ENCODE peak calls at places on chromosomes 4 and X, in eight cellular contexts. T is transverse colon, R is GM12878, K is K562, Z is GM12892, Y is GM12891, E is sigmoid colon, W is GM23338. C is an unnamed sample.

GRCh38 chr4:104465201-104465600 is 29.5 kb downstream of the CXXC4 start:
- DNase-seq in T (no peak), R (no peak), K (no peak), Z (no peak), Y (no peak), E (no peak), W (no peak), C (no peak)

GRCh38 chr4:48017108-48017527 is 546 bp downstream of the NIPAL1 start:
- DNase-seq in T (peak; percentile 80), R (no peak), K (peak; percentile 57), Z (peak; percentile 27), Y (peak; percentile 13), E (peak; percentile 64), W (peak; percentile 73), C (peak; percentile 69)

GRCh38 chr4:109186458-109186945 is 116.0 kb downstream of the COL25A1 start:
- DNase-seq in T (no peak), R (no peak), K (no peak), Z (no peak), Y (no peak), E (no peak), W (no peak), C (no peak)

GRCh38 chr4:8575457-8575856 is 4.7 kb upstream of the GPR78 start:
- DNase-seq in T (no peak), R (no peak), K (no peak), Z (no peak), Y (no peak), E (peak; percentile 35), W (no peak), C (no peak)

GRCh38 chr4:110061101-110061500 is 137.3 kb downstream of the ELOVL6 start:
- DNase-seq in T (no peak), R (no peak), K (no peak), Z (no peak), Y (no peak), E (no peak), W (no peak), C (no peak)

GRCh38 chr4:55123791-55124190 is 1.6 kb downstream of the KDR start:
- DNase-seq in T (no peak), R (no peak), K (no peak), Z (no peak), Y (no peak), E (no peak), W (no peak), C (no peak)

GRCh38 chrX:19046343-19047215 is 62.7 kb upstream of the PHKA2 start:
- DNase-seq in T (no peak), R (no peak), K (no peak), Z (no peak), Y (no peak), E (no peak), W (no peak), C (no peak)

GRCh38 chrX:40132751-40133150 is 35.0 kb upstream of the BCOR start:
- DNase-seq in T (peak; percentile 60), R (no peak), K (peak; percentile 78), Z (no peak), Y (no peak), E (peak; percentile 92), W (no peak), C (peak; percentile 82)

GRCh38 chrX:3651272-3651671 is 62.2 kb downstream of the PRKX start:
- DNase-seq in T (no peak), R (no peak), K (no peak), Z (no peak), Y (no peak), E (no peak), W (peak; percentile 12), C (no peak)

GRCh38 chr4:5019274-5019673 is at the start of gene CYTL1:
- DNase-seq in T (no peak), R (no peak), K (no peak), Z (no peak), Y (no peak), E (no peak), W (peak; percentile 59), C (no peak)

GRCh38 chr4:1278336-1278670 is 11.4 kb upstream of the MAEA start:
- DNase-seq in T (no peak), R (no peak), K (no peak), Z (no peak), Y (no peak), E (no peak), W (no peak), C (no peak)

GRCh38 chrX:116417968-116418367 is 18.4 kb upstream of the SLC6A14 start:
- DNase-seq in T (no peak), R (no peak), K (no peak), Z (no peak), Y (no peak), E (no peak), W (no peak), C (no peak)

GRCh38 chr4:11565899-11566298 is 137.2 kb upstream of the HS3ST1 start:
- DNase-seq in T (no peak), R (no peak), K (no peak), Z (no peak), Y (no peak), E (no peak), W (no peak), C (no peak)

GRCh38 chrX:8179653-8180052 is 8.6 kb upstream of the VCX2 start:
- DNase-seq in T (no peak), R (no peak), K (no peak), Z (no peak), Y (no peak), E (no peak), W (no peak), C (no peak)

GRCh38 chr4:165761968-165762367 is 111.1 kb upstream of the TLL1 start:
- DNase-seq in T (no peak), R (no peak), K (no peak), Z (no peak), Y (no peak), E (no peak), W (no peak), C (no peak)

GRCh38 chrX:104113237-104113965 is 1.1 kb downstream of the ZCCHC18 start:
- DNase-seq in T (peak; percentile 53), R (no peak), K (peak; percentile 12), Z (no peak), Y (peak; percentile 14), E (peak; percentile 69), W (peak; percentile 74), C (peak; percentile 57)

GRCh38 chr4:120005091-120005490 is 61.6 kb downstream of the MAD2L1 start:
- DNase-seq in T (no peak), R (no peak), K (no peak), Z (no peak), Y (no peak), E (no peak), W (no peak), C (no peak)

GRCh38 chr4:120008957-120009356 is 57.7 kb downstream of the MAD2L1 start:
- DNase-seq in T (no peak), R (no peak), K (no peak), Z (no peak), Y (no peak), E (no peak), W (no peak), C (no peak)

GRCh38 chr4:120008075-120008474 is 58.6 kb downstream of the MAD2L1 start:
- DNase-seq in T (no peak), R (no peak), K (no peak), Z (no peak), Y (no peak), E (no peak), W (no peak), C (no peak)

GRCh38 chr4:120005527-120005926 is 61.1 kb downstream of the MAD2L1 start:
- DNase-seq in T (no peak), R (no peak), K (no peak), Z (no peak), Y (no peak), E (no peak), W (no peak), C (no peak)

GRCh38 chr4:120007171-120007894 is 59.3 kb downstream of the MAD2L1 start:
- DNase-seq in T (no peak), R (no peak), K (no peak), Z (no peak), Y (no peak), E (no peak), W (no peak), C (no peak)
- TF ChIP-seq POLR2AphosphoS5 in T (no peak), R (no peak), K (no peak), Z (no peak), Y (no peak), E (no peak), W (no peak), C (no peak)

DNA sequence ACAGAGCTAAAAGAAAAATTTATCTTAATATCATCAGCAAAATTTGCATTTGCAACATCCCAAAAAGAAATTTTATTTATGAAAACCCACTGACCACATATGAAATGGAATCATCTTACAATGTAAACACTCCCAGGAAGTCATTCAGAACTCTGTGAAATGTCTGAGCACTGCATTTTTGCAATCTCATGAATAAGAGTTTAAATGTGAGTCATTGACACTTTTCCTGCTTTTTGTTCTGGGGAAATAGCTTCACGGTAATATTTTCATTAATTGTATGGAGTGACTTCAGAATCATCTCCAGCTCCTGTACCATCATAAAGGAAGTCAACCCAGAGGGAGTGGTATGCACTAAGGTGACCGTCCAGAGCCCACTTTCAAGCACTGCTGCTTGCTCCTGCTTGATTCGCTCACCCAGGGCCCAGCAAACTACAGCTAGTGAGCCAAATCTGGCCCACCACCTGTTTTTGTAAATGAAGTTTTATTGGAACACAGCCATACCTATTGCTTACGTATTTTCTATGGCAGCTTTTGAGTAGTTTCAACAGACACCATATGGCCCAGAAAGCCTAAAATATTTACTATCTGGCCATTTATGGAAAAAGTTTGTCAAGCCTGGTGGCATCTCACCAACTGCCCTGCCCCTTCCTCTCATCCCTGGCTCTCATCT is 17.3 kb downstream of the EDNRA start:
- DNase-seq in T (no peak), R (no peak), K (no peak), Z (no peak), Y (no peak), E (no peak), W (no peak), C (no peak)
- TF ChIP-seq POLR2AphosphoS5 in T (no peak), R (no peak), K (no peak), Z (no peak), Y (no peak), E (no peak), W (no peak), C (no peak)

GRCh38 chr4:56271121-56271520 is 116.2 kb downstream of the AASDH start:
- DNase-seq in T (no peak), R (no peak), K (no peak), Z (no peak), Y (no peak), E (no peak), W (no peak), C (no peak)
- TF ChIP-seq POLR2AphosphoS5 in T (no peak), R (no peak), K (no peak), Z (no peak), Y (no peak), E (no peak), W (no peak), C (no peak)

DNA sequence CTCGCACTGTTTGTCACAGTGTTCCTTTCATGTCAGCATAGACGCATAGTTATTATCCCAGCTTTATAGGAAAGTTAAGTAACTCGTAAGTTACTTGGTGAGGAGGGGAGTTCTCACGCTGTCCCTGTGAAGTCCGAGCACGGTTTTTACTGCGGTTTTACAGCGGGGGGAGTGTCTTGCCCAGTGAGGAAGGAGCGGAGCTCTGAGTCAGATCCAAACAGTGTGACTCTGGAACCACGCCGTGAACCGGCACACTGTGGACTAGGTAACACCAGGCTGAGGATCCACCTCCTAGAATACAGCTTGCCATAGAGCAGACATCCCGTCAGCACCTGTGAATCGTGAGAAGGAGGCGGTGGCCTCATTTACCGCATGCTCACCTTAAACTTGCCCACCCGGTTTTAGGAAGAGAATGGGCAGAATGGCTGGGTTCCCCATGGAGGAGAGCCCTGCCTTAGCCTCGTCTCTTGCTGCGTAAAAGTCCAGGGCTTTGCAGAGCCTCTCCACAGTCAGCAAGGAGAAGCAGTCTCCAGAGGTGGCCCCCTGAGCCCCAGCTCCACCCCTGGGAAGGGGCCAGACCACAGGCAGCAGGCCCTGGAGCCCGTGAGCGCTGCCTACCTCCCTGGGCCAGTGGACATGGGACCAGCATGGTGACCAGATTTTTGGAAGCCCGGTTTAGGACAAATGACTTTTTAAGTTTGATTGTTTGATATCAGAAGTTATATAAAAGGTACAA is 40.2 kb upstream of the HGFAC start:
- DNase-seq in T (no peak), R (no peak), K (no peak), Z (no peak), Y (no peak), E (peak; percentile 36), W (no peak), C (no peak)
- TF ChIP-seq POLR2AphosphoS5 in T (no peak), R (no peak), K (no peak), Z (no peak), Y (no peak), E (no peak), W (no peak), C (no peak)

C was measured in stomach.